ENCODE peak calls at places on chromosomes 7 and 10, in eight cellular contexts. U, I, H, C, G, J, Q and V are unnamed samples.

GRCh38 chr7:159104188-159105030 is 40.3 kb downstream of the VIPR2 start:
- DNase-seq in J (no peak), Q (no peak), U (peak), C (no peak), G (no peak), H (no peak), I (no peak), V (peak)

GRCh38 chr7:139591550-139592195 is 68.2 kb downstream of the CLEC2L start:
- DNase-seq in I (no peak), Q (no peak), H (no peak), G (no peak), C (no peak), U (no peak), J (no peak), V (no peak)

GRCh38 chr7:70027864-70028263 is 429.6 kb downstream of the AUTS2 start:
- DNase-seq in G (no peak), I (no peak), Q (no peak), H (no peak), J (no peak), U (no peak), C (no peak), V (no peak)

GRCh38 chr10:28947209-28947608 is 269.9 kb downstream of the BAMBI start:
- DNase-seq in U (no peak), J (no peak), H (no peak), Q (no peak), C (no peak), G (no peak), I (no peak), V (no peak)

GRCh38 chr10:16519908-16520861 is 1.5 kb downstream of the C1QL3 start:
- DNase-seq in G (no peak), C (no peak), I (no peak), Q (no peak), H (no peak), U (no peak), J (peak), V (no peak)

GRCh38 chr10:96700477-96701099 is 19.7 kb downstream of the PIK3AP1 start:
- DNase-seq in U (peak), G (no peak), Q (no peak), J (no peak), I (no peak), H (no peak), C (no peak), V (no peak)

GRCh38 chr10:111104811-111105210 is 28.0 kb downstream of the ADRA2A start:
- DNase-seq in H (no peak), Q (no peak), G (no peak), J (no peak), U (no peak), C (no peak), I (no peak), V (no peak)

GRCh38 chr10:109974509-109975191 is 33.1 kb upstream of the ADD3 start:
- DNase-seq in G (no peak), H (no peak), I (no peak), J (no peak), Q (no peak), U (no peak), C (no peak), V (no peak)

GRCh38 chr10:128124813-128125403 is 1.3 kb downstream of the MKI67 start:
- DNase-seq in C (no peak), U (peak), Q (no peak), H (no peak), I (no peak), J (no peak), G (peak), V (no peak)

DNA sequence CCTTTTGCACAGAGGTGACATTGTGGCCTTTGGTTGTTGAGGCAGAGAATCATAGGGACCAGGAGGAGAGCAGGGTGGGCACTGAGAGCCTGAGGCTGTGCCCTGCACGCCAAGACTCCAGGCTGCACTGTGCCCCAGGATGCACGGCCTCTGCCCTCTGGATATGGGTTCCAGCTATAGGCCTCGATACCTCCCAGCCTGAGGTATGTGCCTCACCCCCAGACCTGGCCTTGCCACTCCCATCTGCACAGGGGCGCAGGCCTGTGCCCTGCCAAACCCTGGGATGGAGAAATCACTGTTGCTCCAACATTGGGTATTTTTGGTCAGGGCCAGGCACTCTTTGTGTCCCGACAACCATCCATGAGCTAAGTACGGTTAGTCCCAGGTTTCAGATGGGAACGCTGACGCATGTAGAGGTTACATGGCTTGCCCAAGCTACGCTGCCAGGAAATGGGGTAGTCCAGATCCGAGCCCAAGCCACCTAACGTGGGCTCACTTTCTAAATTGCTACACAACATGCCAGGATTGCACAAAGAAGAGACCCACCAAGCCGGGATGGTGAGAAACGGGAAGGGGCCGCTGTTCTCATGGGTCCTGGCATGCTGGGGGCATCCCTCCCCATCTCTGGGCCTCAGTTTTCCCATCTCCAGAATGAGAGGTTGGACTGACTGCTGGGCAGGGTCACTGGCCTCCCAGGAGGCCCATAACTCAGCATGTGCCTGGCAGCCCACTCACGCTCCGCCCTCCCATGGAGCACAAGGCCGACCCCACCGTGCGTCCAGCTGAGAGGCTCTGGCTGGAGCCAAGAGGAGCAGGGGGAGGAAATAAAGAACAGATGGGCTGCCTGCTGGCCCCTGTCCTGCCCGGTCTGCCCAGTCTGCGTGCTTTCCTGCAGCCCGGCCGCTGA is 44.2 kb downstream of the ZCCHC24 start:
- DNase-seq in H (no peak), Q (no peak), C (no peak), G (no peak), I (peak), U (no peak), J (no peak), V (peak)
- TF ChIP-seq POLR2AphosphoS5 in H (peak), Q (no peak), C (peak), G (no peak), I (no peak), U (no peak), J (no peak), V (peak)

GRCh38 chr7:107563761-107564552 is at the start of the genes COG5 and DUS4L:
- DNase-seq in G (peak), J (peak), Q (peak), C (peak), I (peak), H (peak), U (peak), V (peak)
- TF ChIP-seq POLR2A in G (peak), J (peak), Q (peak), C (no peak), I (no peak), H (peak), U (peak), V (no peak)

GRCh38 chr7:142961595-142961972 is 579 bp downstream of the KEL start:
- DNase-seq in I (no peak), Q (no peak), U (no peak), G (no peak), H (no peak), C (no peak), J (no peak), V (no peak)
- TF ChIP-seq CTCF in I (no peak), Q (no peak), U (no peak), G (no peak), H (no peak), C (no peak), J (no peak), V (no peak)

GRCh38 chr7:44082541-44083207 is 344 bp upstream of the POLM start:
- DNase-seq in H (peak), Q (peak), J (peak), G (peak), U (peak), C (peak), I (peak), V (peak)
- TF ChIP-seq POLR2AphosphoS5 in H (peak), Q (peak), J (peak), G (peak), U (peak), C (peak), I (no peak), V (no peak)

GRCh38 chr7:98282727-98283126 is 1.2 kb downstream of the BRI3 start:
- DNase-seq in J (no peak), U (no peak), H (no peak), G (no peak), C (no peak), Q (no peak), I (no peak), V (no peak)

GRCh38 chr7:98280296-98280695 is 1.2 kb upstream of the BRI3 start:
- DNase-seq in I (no peak), C (no peak), G (no peak), Q (no peak), J (no peak), H (no peak), U (no peak), V (no peak)

GRCh38 chr7:98283127-98283886 is 1.8 kb downstream of the BRI3 start:
- DNase-seq in J (no peak), U (peak), H (no peak), C (peak), I (no peak), G (no peak), Q (no peak), V (no peak)

GRCh38 chr7:98280791-98281756 is at the start of gene BRI3:
- DNase-seq in Q (peak), J (peak), H (peak), U (peak), C (peak), G (peak), I (peak), V (peak)

DNA sequence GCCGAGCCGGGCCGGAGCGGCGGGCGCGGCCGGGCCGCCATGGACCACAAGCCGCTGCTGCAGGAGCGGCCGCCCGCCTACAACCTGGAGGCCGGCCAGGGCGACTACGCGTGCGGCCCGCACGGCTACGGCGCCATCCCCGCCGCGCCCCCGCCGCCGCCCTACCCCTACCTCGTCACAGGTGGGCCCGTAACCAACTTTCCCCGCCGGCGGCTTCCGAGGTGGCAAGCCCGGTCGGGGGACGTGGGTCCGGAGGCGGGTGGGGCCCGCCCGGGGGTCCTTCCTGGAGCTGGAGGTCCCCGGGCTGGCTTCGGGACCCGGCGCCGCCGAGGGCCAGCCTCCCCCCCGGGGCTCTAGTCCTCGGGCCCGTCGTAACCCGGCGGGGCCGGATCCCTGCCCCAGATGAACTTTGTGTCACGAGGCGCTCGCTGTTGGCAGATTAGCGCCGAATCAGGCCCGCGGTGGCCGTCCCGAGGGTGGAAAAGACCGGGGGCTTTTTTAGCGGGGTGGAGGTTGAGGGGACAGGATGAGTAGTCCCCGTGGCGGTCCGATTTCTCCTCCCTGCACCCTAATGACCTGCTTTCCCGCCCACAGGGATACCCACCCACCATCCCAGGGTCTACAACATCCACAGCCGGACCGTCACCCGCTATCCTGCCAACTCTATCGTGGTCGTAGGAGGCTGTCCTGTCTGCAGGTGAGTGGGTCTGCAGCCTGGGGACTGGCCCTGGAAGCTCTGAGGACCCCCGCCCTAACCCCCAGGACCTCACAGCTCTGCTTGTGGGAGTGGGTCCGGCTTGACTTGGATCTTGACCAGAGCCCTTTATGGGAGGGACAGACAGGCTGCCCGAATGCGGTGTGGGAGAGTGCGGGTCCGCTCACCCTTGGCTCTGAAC is 519 bp downstream of the BRI3 start:
- DNase-seq in J (no peak), H (no peak), U (peak), C (peak), Q (no peak), I (peak), G (no peak), V (no peak)
- TF ChIP-seq POLR2A in J (no peak), H (no peak), U (no peak), C (no peak), Q (no peak), I (no peak), G (no peak), V (no peak)

DNA sequence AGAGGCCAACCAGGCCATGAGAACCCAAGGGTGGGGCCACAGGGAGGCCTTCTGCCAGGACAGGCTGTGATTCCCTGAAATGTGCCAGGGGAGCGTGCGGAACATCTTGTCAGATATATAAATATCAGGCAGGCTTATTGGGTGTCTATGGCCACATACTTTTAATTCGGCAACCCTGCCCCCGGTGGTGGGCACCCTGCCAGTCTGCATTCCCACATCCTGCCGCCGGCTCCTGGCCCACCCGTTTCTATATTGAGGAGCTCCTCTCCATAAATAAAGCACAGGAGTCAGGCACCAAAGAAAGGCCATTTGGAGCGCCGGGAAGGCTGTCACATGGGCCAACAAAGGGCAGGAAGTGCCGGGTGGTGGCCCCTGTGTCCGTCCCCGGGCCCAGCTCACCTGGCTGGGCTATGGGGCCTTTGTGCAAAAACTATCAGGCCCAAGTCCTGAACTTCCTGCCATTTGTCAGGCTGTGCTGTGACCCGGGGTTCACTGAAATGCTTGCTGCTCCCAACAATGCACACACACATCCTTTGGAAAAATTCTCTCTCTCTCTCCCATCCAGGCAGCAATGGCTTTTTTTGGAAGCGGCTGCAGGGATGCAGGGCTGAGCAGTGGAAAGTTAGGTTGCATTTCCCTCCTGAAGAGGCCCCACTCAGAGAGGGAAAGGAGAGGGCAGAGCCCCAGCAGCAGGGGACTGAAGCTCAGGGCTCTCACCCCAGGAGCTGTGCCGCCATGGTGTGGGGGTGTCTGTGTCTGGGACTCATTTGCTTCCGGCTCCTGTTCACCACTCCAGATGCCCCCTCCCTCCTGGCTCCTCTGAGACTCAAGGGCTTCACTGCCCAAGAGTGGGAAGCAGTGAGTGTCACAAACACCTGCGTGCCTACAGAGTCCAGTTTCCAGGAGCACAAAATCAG is 25.1 kb upstream of the PODXL start:
- DNase-seq in U (no peak), C (peak), I (peak), J (peak), Q (no peak), G (no peak), H (no peak), V (peak)
- TF ChIP-seq CTCF in U (no peak), C (no peak), I (no peak), J (no peak), Q (no peak), G (no peak), H (no peak), V (no peak)

DNA sequence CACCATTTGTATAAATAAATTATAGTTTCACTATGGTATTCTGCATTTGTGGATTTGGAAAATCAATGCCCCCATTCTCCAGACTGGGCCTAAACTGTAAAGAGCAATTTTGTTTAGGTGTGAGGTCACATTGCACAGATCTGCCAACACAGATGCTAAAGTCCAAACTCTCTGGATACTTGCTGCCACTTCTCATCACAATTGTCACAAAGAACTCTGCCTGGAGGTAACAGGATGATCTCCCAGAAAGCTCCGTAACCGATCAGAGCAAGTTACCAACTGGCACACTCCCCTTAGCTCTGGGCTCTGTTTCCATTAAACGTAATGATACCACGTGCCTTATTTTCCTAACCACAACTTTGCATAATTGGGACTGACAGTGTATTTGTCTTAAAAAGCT is 4.3 kb upstream of the MACROH2A2 start:
- DNase-seq in J (no peak), U (no peak), Q (no peak), C (no peak), G (no peak), H (no peak), I (no peak), V (no peak)
- TF ChIP-seq POLR2AphosphoS5 in J (no peak), U (no peak), Q (no peak), C (no peak), G (no peak), H (no peak), I (no peak), V (no peak)

DNA sequence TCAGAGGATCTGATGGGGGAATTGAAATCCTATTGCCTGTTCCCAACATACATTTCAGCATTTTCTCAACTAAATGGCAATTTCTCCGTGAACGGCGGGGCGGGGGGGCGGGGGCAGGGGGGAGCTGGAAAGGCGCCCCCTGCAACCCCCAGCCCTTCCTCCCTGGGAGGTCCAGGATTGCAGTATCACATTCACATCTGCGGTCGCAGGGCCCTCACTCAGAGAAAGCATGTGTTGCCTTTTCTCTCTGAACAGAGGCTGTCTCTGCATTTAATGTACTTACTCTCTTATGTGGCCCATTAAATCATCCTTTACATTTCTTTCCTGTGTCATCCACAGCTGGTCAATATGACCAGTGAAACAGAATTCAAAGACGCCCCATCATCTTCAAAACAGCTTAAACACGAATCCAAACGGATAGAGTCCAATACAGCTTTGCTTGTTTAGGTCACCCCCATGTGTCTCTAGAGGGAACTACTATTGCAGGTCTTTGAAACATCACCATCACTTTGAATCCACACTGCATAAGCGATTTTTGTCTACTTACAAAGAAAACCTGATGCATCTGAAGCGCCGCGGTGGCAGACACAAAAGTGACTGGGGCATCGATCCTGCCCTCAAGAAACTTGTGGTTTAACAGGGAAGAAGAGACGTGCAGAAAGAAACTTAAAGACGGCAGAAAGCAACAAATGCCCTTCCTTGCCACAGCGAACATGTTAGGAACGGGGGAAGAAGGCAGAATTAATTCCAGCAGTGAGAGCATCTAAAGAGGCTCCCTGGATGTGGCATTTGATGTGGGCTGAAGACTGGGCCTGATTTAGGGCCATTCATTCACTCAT is 17.0 kb upstream of the ECHDC3 start:
- DNase-seq in Q (peak), I (no peak), J (no peak), U (no peak), G (peak), H (no peak), C (no peak), V (no peak)
- TF ChIP-seq POLR2A in Q (no peak), I (no peak), J (no peak), U (no peak), G (no peak), H (no peak), C (no peak), V (no peak)

GRCh38 chr10:54133201-54133600 is 667.8 kb downstream of the PCDH15 start:
- DNase-seq in J (no peak), I (no peak), U (no peak), H (no peak), C (no peak), G (no peak), Q (no peak), V (no peak)
- TF ChIP-seq CTCF in J (peak), I (no peak), U (no peak), H (peak), C (no peak), G (no peak), Q (no peak), V (no peak)

DNA sequence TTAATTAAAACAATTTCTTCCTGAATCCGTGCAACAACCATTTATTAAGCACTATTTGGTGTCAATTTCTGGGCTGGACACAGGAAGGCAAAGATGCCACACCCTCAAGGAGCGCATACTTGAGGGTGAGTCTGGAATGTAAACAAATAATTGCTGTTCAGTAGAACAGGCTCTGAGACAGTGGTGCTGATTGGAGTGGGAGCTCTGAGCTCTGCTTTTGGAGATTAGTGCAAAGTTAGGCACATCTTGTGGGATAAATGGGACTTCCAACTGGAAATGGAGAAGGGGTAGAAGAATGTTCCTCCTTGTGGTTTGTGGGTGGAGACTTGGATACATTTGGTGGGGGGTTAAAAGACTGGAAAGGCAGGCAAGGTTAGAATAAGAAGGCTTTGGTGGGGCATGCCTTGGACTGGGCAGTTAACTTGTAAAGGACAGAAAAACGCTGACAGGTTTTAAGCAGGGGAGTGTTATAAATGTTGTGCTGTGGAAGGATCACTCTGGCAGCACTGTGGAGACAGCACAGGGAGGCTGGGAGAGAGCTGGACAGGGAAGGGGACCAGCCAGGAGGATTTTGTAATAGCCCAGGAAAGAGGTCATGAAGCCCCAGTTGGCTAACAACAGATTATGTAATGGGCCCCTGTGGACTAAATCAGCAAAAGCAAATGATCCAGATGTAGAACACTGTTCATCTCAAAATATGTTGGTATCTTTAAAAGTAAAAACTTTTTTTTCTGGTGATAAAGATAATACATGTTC is 80.7 kb downstream of the ZNF365 start:
- DNase-seq in C (no peak), I (peak), Q (no peak), U (no peak), G (no peak), J (no peak), H (no peak), V (peak)
- TF ChIP-seq POLR2AphosphoS5 in C (no peak), I (no peak), Q (no peak), U (no peak), G (no peak), J (no peak), H (no peak), V (no peak)